ENCODE peak calls at places on chromosomes 13 and 19, in eight cellular contexts. O is NCI-H1092 treated with DMSO at 0.1 percent for 48 hours; V is stimulated activated CD4-positive, alpha-beta T cell treated with anti-CD3 and anti-CD28 coated beads, Interleukin-15, amount 100 ng/mL, for 1 hour; X is AG08395; Q is cardiac muscle cell; G is anterior cingulate cortex; B is Right ventricle myocardium superior; F is cerebellar cortex. J is an unnamed sample.

GRCh38 chr19:51980116-51980736 is 6.4 kb downstream of the ZNF350 start:
- DNase-seq in B (no peak), F (no peak), Q (no peak), V (no peak), G (no peak), O (no peak), X (no peak), J (no peak)

GRCh38 chr13:46593403-46593802 is 40.4 kb downstream of the LRCH1 start:
- DNase-seq in Q (no peak), B (no peak), V (no peak), F (no peak), G (no peak), X (no peak), O (no peak), J (no peak)

GRCh38 chr13:50123515-50123861 is 108.2 kb downstream of the KCNRG start:
- DNase-seq in F (peak; percentile 76), X (no peak), O (peak; percentile 39), V (no peak), G (no peak), B (no peak), Q (no peak), J (no peak)

GRCh38 chr19:11797491-11797890 is 832 bp upstream of the ZNF491 start:
- DNase-seq in Q (peak; percentile 95), X (peak; percentile 94), V (peak; percentile 50), B (peak; percentile 85), F (peak; percentile 84), O (peak; percentile 94), G (peak; percentile 59), J (peak; percentile 91)

GRCh38 chr13:111909501-111909900 is 157.4 kb upstream of the SOX1 start:
- DNase-seq in Q (no peak), B (no peak), V (no peak), F (no peak), X (no peak), O (no peak), G (no peak), J (no peak)

GRCh38 chr19:47190167-47190727 is 40.8 kb downstream of the BBC3 start:
- DNase-seq in X (peak; percentile 73), Q (peak; percentile 41), V (peak; percentile 21), O (no peak), B (peak; percentile 55), G (peak; percentile 11), F (peak; percentile 49), J (no peak)

GRCh38 chr13:105177265-105177900 is 1358.1 kb downstream of the EFNB2 start:
- DNase-seq in B (no peak), F (peak; percentile 5), V (no peak), O (no peak), X (no peak), Q (no peak), G (no peak), J (no peak)

GRCh38 chr19:12872941-12873890 is 8.0 kb downstream of the DNASE2 start:
- DNase-seq in B (peak; percentile 55), F (no peak), X (peak; percentile 47), Q (no peak), O (no peak), V (no peak), G (no peak), J (peak; percentile 14)

GRCh38 chr13:20672772-20673171 is 30.7 kb upstream of the IL17D start:
- DNase-seq in X (peak; percentile 41), Q (no peak), F (no peak), V (no peak), G (no peak), O (no peak), B (no peak), J (no peak)

GRCh38 chr19:44757057-44757734 is 8.7 kb downstream of the BCL3 start:
- DNase-seq in Q (peak; percentile 55), V (no peak), B (peak; percentile 84), G (no peak), O (no peak), X (peak; percentile 38), F (no peak), J (no peak)

GRCh38 chr19:4149518-4150288 is 3.7 kb upstream of the CREB3L3 start:
- DNase-seq in X (no peak), G (no peak), O (peak; percentile 5), F (no peak), V (no peak), B (no peak), Q (no peak), J (no peak)

GRCh38 chr13:100797921-100798320 is 123.3 kb upstream of the TMTC4 start:
- DNase-seq in F (no peak), B (no peak), O (no peak), V (no peak), G (no peak), Q (no peak), X (no peak), J (no peak)

GRCh38 chr13:29507356-29507755 is 88.1 kb downstream of the SLC7A1 start:
- DNase-seq in F (peak; percentile 38), V (no peak), X (no peak), B (no peak), Q (no peak), O (peak; percentile 76), G (no peak), J (peak; percentile 15)

GRCh38 chr19:4049432-4049831 is 17.3 kb downstream of the ZBTB7A start:
- DNase-seq in O (no peak), F (peak; percentile 86), V (no peak), Q (peak; percentile 44), X (no peak), B (peak; percentile 77), G (no peak), J (no peak)

GRCh38 chr19:46601318-46602224 is at the start of gene CALM3:
- DNase-seq in B (no peak), X (no peak), G (no peak), Q (no peak), F (no peak), O (no peak), V (no peak), J (no peak)

GRCh38 chr19:8505680-8506401 is 3.4 kb upstream of the PRAM1 start:
- DNase-seq in B (peak; percentile 90), V (peak; percentile 39), Q (peak; percentile 88), O (peak; percentile 82), G (peak; percentile 73), X (peak; percentile 88), F (peak; percentile 77), J (peak; percentile 53)

GRCh38 chr13:43196171-43196611 is 172.8 kb downstream of the DNAJC15 start:
- DNase-seq in Q (peak; percentile 19), V (no peak), G (no peak), X (no peak), F (peak; percentile 90), O (peak; percentile 67), B (peak; percentile 61), J (no peak)

GRCh38 chr13:50923272-50923671 is 13.7 kb downstream of the RNASEH2B start:
- DNase-seq in B (no peak), Q (no peak), X (no peak), V (no peak), F (no peak), O (no peak), G (no peak), J (no peak)

GRCh38 chr19:5006201-5006600 is 37.3 kb downstream of the KDM4B start:
- DNase-seq in G (no peak), Q (no peak), O (no peak), B (peak; percentile 47), V (no peak), X (no peak), F (no peak), J (no peak)

GRCh38 chr19:43765109-43765876 is 10.5 kb upstream of the SMG9 start:
- DNase-seq in V (peak; percentile 34), O (no peak), F (no peak), Q (no peak), B (peak; percentile 61), G (no peak), X (peak; percentile 93), J (no peak)

GRCh38 chr13:31970237-31970930 is 61.2 kb upstream of the FRY start:
- DNase-seq in F (no peak), G (no peak), V (no peak), B (no peak), Q (no peak), X (peak; percentile 80), O (no peak), J (no peak)

GRCh38 chr13:110616103-110617101 is 1.1 kb downstream of the NAXD start:
- DNase-seq in V (no peak), G (no peak), X (peak; percentile 75), O (peak; percentile 16), F (no peak), B (no peak), Q (no peak), J (peak; percentile 9)

GRCh38 chr19:29890392-29890791 is 51.6 kb upstream of the URI1 start:
- DNase-seq in G (no peak), B (no peak), O (no peak), V (no peak), F (no peak), Q (no peak), X (no peak), J (no peak)

GRCh38 chr19:21566073-21566472 is 60.7 kb downstream of the ZNF429 start:
- DNase-seq in X (no peak), G (no peak), B (no peak), O (no peak), V (no peak), F (no peak), Q (no peak), J (no peak)

GRCh38 chr19:8396563-8397203 is 6.5 kb downstream of the RAB11B start:
- DNase-seq in F (peak; percentile 49), O (no peak), V (peak; percentile 42), X (peak; percentile 61), B (peak; percentile 81), Q (peak; percentile 38), G (peak; percentile 38), J (no peak)

GRCh38 chr13:59776924-59777690 is 386.6 kb downstream of the DIAPH3 start:
- DNase-seq in B (no peak), X (peak; percentile 62), G (no peak), V (no peak), O (no peak), Q (no peak), F (no peak), J (no peak)

GRCh38 chr19:16917401-16917800 is 28.6 kb downstream of the F2RL3 start:
- DNase-seq in F (no peak), Q (no peak), V (no peak), B (no peak), G (no peak), X (no peak), O (no peak), J (no peak)

GRCh38 chr13:51645154-51645650 is 60.9 kb downstream of the WDFY2 start:
- DNase-seq in F (no peak), X (peak; percentile 82), V (no peak), B (no peak), Q (no peak), G (no peak), O (no peak), J (peak; percentile 0)

GRCh38 chr13:30861163-30861562 is 44.9 kb upstream of the MEDAG start:
- DNase-seq in B (no peak), Q (no peak), V (no peak), G (no peak), F (no peak), X (no peak), O (no peak), J (no peak)